ENCODE peak calls at places on chromosomes 6 and 20, in seven cellular contexts. U is small intestine, F is tibial artery, M is heart right ventricle, N is breast epithelium, X is transverse colon, Y is PC-3. O is an unnamed sample.

GRCh38 chr20:53578492-53579222 is 15.0 kb downstream of the ZNF217 start:
- DNase-seq in N (peak; percentile 28), X (peak; percentile 51), U (peak; percentile 88), F (peak; percentile 41), Y (peak; percentile 100), M (no peak), O (peak; percentile 37)

GRCh38 chr6:4313044-4313686 is 177.8 kb upstream of the ECI2 start:
- DNase-seq in F (peak; percentile 42), M (no peak), X (peak; percentile 70), Y (peak; percentile 98), N (no peak), U (peak; percentile 17), O (peak; percentile 62)

GRCh38 chr20:59823860-59824259 is 109.6 kb downstream of the SYCP2 start:
- DNase-seq in X (no peak), F (no peak), M (no peak), Y (no peak), U (no peak), N (no peak), O (no peak)

GRCh38 chr6:158324136-158324535 is 11.9 kb downstream of the TULP4 start:
- DNase-seq in F (no peak), N (no peak), M (no peak), Y (no peak), U (no peak), X (no peak), O (no peak)

GRCh38 chr6:140077712-140078551 is 703.5 kb upstream of the CITED2 start:
- DNase-seq in U (no peak), F (no peak), Y (no peak), X (no peak), N (no peak), M (no peak), O (no peak)

GRCh38 chr6:118522422-118522821 is 25.7 kb upstream of the PLN start:
- DNase-seq in F (no peak), Y (no peak), M (no peak), U (no peak), X (no peak), N (no peak), O (no peak)

GRCh38 chr6:100152201-100152600 is 158.2 kb upstream of the MCHR2 start:
- DNase-seq in F (no peak), U (no peak), X (no peak), M (no peak), N (no peak), Y (no peak), O (no peak)

GRCh38 chr6:169976301-169977081 is 225.1 kb downstream of the ERMARD start:
- DNase-seq in U (no peak), N (peak; percentile 46), X (no peak), M (no peak), Y (peak; percentile 48), F (peak; percentile 18), O (no peak)

GRCh38 chr20:10309326-10309725 is 90.7 kb downstream of the SNAP25 start:
- DNase-seq in Y (peak; percentile 96), M (no peak), U (no peak), X (no peak), N (no peak), F (no peak), O (no peak)

GRCh38 chr6:5950448-5950847 is 56.3 kb downstream of the NRN1 start:
- DNase-seq in M (peak; percentile 25), Y (peak; percentile 33), U (no peak), N (no peak), F (no peak), X (no peak), O (no peak)

GRCh38 chr6:32982084-32982701 is 13.8 kb downstream of the BRD2 start:
- DNase-seq in M (no peak), F (no peak), X (no peak), U (no peak), Y (peak; percentile 19), N (no peak), O (no peak)

GRCh38 chr20:3805594-3806264 is 9.6 kb downstream of the CDC25B start:
- DNase-seq in M (no peak), U (peak; percentile 55), N (no peak), F (no peak), X (no peak), Y (peak; percentile 57), O (peak; percentile 56)

GRCh38 chr6:107657755-107658461 is 166.2 kb downstream of the SCML4 start:
- DNase-seq in Y (no peak), F (peak; percentile 65), U (peak; percentile 42), N (no peak), X (peak; percentile 59), M (peak; percentile 48), O (peak; percentile 77)

GRCh38 chr6:107660839-107661238 is 163.3 kb downstream of the SCML4 start:
- DNase-seq in N (no peak), F (no peak), X (no peak), M (no peak), U (no peak), Y (peak; percentile 50), O (no peak)

GRCh38 chr6:107657373-107657754 is 166.7 kb downstream of the SCML4 start:
- DNase-seq in M (no peak), X (no peak), Y (no peak), F (no peak), U (no peak), N (no peak), O (no peak)

GRCh38 chr6:107661291-107661690 is 162.8 kb downstream of the SCML4 start:
- DNase-seq in M (no peak), U (no peak), X (no peak), Y (no peak), F (no peak), N (no peak), O (no peak)

DNA sequence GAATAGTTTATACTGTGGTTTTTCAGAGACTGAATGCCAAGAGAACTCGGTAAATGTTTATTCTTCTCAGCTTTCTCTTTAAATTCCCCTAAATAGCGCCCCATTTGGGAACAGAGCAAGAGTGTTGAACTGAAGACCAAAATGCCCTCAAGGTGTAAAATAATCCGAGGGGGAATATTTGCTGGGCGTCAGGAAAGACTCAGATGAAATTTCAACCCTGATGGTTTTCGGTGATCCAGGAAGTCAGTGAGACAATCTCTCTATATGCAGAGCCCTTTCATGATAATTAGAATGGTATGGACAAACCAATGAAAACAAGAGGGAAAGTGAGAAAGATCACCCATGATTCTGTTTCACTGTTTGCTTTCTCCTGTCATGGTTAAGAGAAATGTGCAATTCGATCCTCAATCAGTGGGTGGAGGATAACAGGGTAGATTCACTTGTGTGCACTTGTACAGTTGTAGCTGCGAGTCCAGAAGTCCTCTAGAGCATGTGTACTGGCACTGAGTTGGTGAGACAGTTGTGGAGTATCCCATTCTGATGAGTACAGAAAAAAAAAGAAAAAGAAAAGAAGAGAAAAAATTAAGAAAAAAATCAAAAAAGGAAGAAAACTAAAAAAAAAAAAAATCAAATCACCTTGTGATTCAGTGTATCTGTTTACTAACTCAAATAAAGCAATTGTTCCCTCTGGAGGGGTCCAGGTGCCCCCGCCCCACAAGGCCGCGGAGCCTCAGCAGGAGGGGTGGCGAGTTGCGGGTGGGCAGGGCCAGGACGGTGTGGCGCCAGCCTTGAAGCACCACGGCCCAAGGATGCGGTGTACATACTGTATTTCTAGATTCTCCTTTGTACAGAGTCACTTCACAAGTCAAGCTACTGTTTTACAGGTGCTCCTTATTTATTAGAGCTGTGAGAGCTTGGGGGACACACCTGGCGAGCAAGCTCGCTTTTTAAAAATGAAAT is 164.9 kb downstream of the SCML4 start:
- DNase-seq in Y (peak; percentile 51), F (no peak), X (no peak), N (no peak), U (no peak), M (no peak), O (no peak)
- H3K27ac ChIP-seq in Y (peak overlapping the region; percentile 13), F (no peak overlapping the region), X (peak overlapping the region; percentile 58), N (no peak overlapping the region), U (no peak overlapping the region), M (no peak overlapping the region), O (no peak overlapping the region)

DNA sequence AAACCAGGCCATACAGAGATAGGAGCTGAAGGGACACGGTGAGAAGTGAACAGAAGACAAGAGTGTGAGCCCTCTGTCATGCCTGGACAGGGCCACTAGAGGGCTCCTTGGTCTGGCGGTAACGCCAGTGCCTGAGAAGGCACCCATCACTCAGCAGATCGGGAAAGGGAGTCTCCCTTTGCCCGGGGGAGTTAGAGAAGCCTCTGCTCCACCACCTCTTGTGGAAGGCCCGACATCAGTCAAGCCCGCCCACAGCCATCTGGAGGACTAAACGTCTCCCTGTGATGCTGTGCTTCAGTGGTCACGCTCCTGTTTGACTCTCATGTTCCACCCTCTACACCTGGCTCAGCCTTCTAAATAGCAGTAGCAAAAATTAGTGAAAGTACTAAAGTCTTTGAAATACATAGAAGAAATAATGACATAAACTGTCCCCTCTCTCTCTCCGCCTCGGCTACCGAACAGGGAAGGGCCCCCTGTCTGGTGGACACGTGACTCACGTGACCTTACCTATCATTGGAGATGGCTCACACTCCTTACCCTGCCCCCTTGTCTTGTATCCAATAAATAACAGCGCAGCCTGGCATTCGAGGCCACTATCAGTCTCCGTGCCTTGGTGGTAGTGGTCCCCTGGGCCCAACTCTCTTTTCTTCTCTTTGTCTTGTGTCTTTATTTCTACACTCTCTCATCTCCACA is 66.7 kb downstream of the RPP21 start:
- DNase-seq in U (peak; percentile 55), M (peak; percentile 36), Y (peak; percentile 72), F (no peak), N (no peak), X (peak; percentile 65), O (peak; percentile 81)
- H3K27me3 ChIP-seq in U (peaks cover 5% of the 10 kb centered on the region), M (peaks cover 49% of the 10 kb centered on the region), Y (peaks cover 40% of the 10 kb centered on the region), F (no peaks in the 10 kb centered on the region), N (no peaks in the 10 kb centered on the region), X (peaks cover 64% of the 10 kb centered on the region), O (no peaks in the 10 kb centered on the region)

DNA sequence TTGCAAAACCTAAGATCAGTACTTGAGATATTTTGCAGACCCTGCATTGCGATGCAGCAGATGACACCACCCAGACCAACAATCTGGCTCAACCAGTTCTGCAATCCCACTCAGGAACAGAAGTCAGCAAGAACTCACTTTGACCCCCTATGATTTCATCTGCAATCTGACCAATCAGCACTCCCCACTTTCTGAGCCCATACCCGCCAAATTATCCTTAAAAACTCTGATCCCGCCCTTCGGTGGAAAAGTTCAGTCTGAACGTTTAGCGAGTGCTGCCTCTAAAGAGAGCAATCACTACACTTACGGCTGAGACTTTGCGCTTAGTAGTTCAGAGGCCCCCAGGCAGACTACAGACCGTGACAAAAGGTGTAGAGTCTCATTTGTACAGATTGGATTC is 17.3 kb upstream of the KIAA1586 start:
- DNase-seq in N (no peak), M (no peak), Y (peak; percentile 56), U (no peak), X (no peak), F (no peak), O (no peak)
- H3K27ac ChIP-seq in N (no peak overlapping the region), M (no peak overlapping the region), Y (no peak overlapping the region), U (no peak overlapping the region), X (no peak overlapping the region), F (no peak overlapping the region), O (no peak overlapping the region)

GRCh38 chr6:50840112-50840813 is 21.6 kb downstream of the TFAP2B start:
- DNase-seq in M (no peak), U (no peak), N (no peak), X (no peak), F (no peak), Y (no peak), O (no peak)
- H3K27me3 ChIP-seq in M (peaks cover 100% of the 10 kb centered on the region), U (peaks cover 63% of the 10 kb centered on the region), N (no peaks in the 10 kb centered on the region), X (peaks cover 100% of the 10 kb centered on the region), F (no peaks in the 10 kb centered on the region), Y (peaks cover 19% of the 10 kb centered on the region), O (peaks cover 18% of the 10 kb centered on the region)

GRCh38 chr6:11012295-11012754 is 31.8 kb downstream of the ELOVL2 start:
- DNase-seq in Y (no peak), U (no peak), F (no peak), N (no peak), X (no peak), M (no peak), O (no peak)
- H3K27ac ChIP-seq in Y (peak overlapping the region; percentile 44), U (no peak overlapping the region), F (no peak overlapping the region), N (no peak overlapping the region), X (no peak overlapping the region), M (no peak overlapping the region), O (no peak overlapping the region)

O was measured in right cardiac atrium.